ENCODE peak calls at places on chromosomes 5 and 9, in seven cellular contexts. Y is cardiac muscle cell, D is endothelial cell of umbilical vein, X is pancreas, W is body of pancreas, O is astrocyte of the cerebellum, T is HL-60. M is an unnamed sample.
A peak's percentile ranks its signal among the peaks of the same experiment; 100 is the strongest.

GRCh38 chr5:38420691-38421395 is 135.6 kb downstream of the LIFR start:
- DNase-seq in Y (peak; percentile 73), D (peak; percentile 73), X (peak; percentile 38), W (peak; percentile 77), O (peak; percentile 40), T (peak; percentile 13), M (no peak)

GRCh38 chr9:92064711-92065110 is 50.5 kb downstream of the SPTLC1 start:
- DNase-seq in Y (no peak), D (no peak), X (no peak), W (no peak), O (peak; percentile 70), T (no peak), M (no peak)

GRCh38 chr9:129373361-129373760 is 195.3 kb upstream of the IER5L start:
- DNase-seq in Y (no peak), D (no peak), X (no peak), W (no peak), O (no peak), T (no peak), M (no peak)

GRCh38 chr9:112069318-112070169 is 105.6 kb downstream of the SUSD1 start:
- DNase-seq in Y (no peak), D (no peak), X (no peak), W (no peak), O (no peak), T (peak; percentile 61), M (no peak)

GRCh38 chr9:5958273-5958672 is 57.2 kb downstream of the RANBP6 start:
- DNase-seq in Y (no peak), D (no peak), X (no peak), W (no peak), O (no peak), T (no peak), M (no peak)

GRCh38 chr9:12790026-12790425 is 15.2 kb downstream of the LURAP1L start:
- DNase-seq in Y (no peak), D (no peak), X (no peak), W (no peak), O (no peak), T (no peak), M (no peak)

GRCh38 chr5:40486437-40487270 is 193.1 kb upstream of the PTGER4 start:
- DNase-seq in Y (no peak), D (no peak), X (peak; percentile 21), W (no peak), O (no peak), T (peak; percentile 86), M (no peak)

GRCh38 chr5:157471709-157472108 is 11.7 kb downstream of the NIPAL4 start:
- DNase-seq in Y (peak; percentile 24), D (peak; percentile 27), X (no peak), W (no peak), O (no peak), T (no peak), M (no peak)

GRCh38 chr5:177600458-177601018 is 606 bp downstream of the B4GALT7 start:
- DNase-seq in Y (no peak), D (peak; percentile 54), X (no peak), W (peak; percentile 20), O (no peak), T (peak; percentile 67), M (no peak)

GRCh38 chr9:73919712-73920111 is 577.4 kb upstream of the RORB start:
- DNase-seq in Y (no peak), D (no peak), X (no peak), W (no peak), O (no peak), T (no peak), M (no peak)

DNA sequence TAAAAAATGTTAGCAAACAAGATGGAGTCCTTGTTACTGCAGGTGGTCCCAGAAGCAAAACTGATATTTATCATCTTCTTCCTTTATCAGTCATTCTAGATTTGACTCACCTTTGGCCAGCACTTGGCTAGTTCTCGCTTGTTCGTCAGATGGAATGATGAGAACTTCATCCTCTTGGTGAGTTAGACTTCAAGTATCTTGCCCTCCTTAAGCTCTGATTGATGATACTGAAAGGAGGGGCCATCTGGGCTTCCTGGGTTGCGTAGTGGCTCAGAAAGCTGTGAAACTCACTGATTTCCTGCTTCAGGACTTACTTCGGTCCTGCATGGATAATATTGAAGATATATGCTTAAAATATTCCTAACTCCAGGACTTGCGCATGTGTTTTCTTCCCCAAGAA is 1248.2 kb upstream of the CDH9 start:
- DNase-seq in Y (no peak), D (no peak), X (no peak), W (no peak), O (no peak), T (no peak), M (no peak)
- H3K4me3 ChIP-seq in Y (no peak overlapping the region), D (no peak overlapping the region), X (no peak overlapping the region), W (no peak overlapping the region), O (no peak overlapping the region), T (no peak overlapping the region), M (no peak overlapping the region)

GRCh38 chr5:3615829-3616228 is 20.2 kb downstream of the IRX1 start:
- DNase-seq in Y (no peak), D (no peak), X (no peak), W (no peak), O (no peak), T (no peak), M (no peak)
- H3K4me3 ChIP-seq in Y (no peak overlapping the region), D (no peak overlapping the region), X (no peak overlapping the region), W (no peak overlapping the region), O (no peak overlapping the region), T (no peak overlapping the region), M (no peak overlapping the region)

GRCh38 chr5:135033026-135033861 is 784 bp downstream of the PITX1 start:
- DNase-seq in Y (peak; percentile 44), D (peak; percentile 30), X (no peak), W (no peak), O (no peak), T (peak; percentile 46), M (no peak)

GRCh38 chr5:135033866-135034185 is 202 bp downstream of the PITX1 start:
- DNase-seq in Y (peak; percentile 44), D (no peak), X (no peak), W (no peak), O (no peak), T (no peak), M (no peak)

GRCh38 chr5:135031813-135032612 is 2.0 kb downstream of the PITX1 start:
- DNase-seq in Y (no peak), D (no peak), X (no peak), W (no peak), O (no peak), T (no peak), M (no peak)

GRCh38 chr5:135031146-135031812 is 2.7 kb downstream of the PITX1 start:
- DNase-seq in Y (peak; percentile 38), D (no peak), X (no peak), W (no peak), O (no peak), T (no peak), M (no peak)

GRCh38 chr5:135032613-135033025 is 1.4 kb downstream of the PITX1 start:
- DNase-seq in Y (no peak), D (no peak), X (no peak), W (no peak), O (no peak), T (no peak), M (no peak)
- H3K4me3 ChIP-seq in Y (no peak overlapping the region), D (no peak overlapping the region), X (peak overlapping the region; percentile 56), W (no peak overlapping the region), O (no peak overlapping the region), T (peak overlapping the region; percentile 52), M (peak overlapping the region; percentile 79)

DNA sequence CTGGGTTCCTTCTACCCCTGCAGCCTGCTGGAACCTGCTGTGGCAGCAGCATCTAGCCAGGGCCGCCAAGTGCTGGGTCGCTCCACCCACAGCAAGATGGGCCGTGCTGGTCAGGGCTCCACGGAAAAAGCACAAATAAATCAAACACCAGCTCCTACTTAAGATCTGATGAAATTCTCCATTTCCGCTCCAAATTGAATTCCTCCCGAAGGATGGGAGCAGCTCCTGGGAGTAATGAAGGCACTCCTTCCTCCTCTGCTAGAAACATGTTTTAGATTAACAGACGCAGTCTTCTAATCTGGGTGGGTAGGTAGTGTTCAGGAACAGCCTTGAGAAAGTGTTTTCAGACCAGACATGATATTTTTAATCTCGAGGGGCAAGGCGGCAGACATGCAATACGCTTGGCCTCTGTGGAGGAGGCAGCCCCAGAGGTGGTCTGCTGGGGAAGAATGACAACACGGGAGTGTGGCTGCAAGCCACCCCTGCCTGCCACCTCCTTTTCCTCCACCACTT is 194.0 kb downstream of the AOPEP start:
- DNase-seq in Y (no peak), D (no peak), X (no peak), W (no peak), O (no peak), T (no peak), M (no peak)
- H3K4me3 ChIP-seq in Y (no peak overlapping the region), D (no peak overlapping the region), X (no peak overlapping the region), W (no peak overlapping the region), O (no peak overlapping the region), T (no peak overlapping the region), M (peak overlapping the region; percentile 9)

GRCh38 chr5:143206194-143207053 is 197.1 kb downstream of the NR3C1 start:
- DNase-seq in Y (no peak), D (no peak), X (no peak), W (no peak), O (no peak), T (no peak), M (no peak)
- H3K4me3 ChIP-seq in Y (no peak overlapping the region), D (no peak overlapping the region), X (no peak overlapping the region), W (no peak overlapping the region), O (no peak overlapping the region), T (no peak overlapping the region), M (no peak overlapping the region)

DNA sequence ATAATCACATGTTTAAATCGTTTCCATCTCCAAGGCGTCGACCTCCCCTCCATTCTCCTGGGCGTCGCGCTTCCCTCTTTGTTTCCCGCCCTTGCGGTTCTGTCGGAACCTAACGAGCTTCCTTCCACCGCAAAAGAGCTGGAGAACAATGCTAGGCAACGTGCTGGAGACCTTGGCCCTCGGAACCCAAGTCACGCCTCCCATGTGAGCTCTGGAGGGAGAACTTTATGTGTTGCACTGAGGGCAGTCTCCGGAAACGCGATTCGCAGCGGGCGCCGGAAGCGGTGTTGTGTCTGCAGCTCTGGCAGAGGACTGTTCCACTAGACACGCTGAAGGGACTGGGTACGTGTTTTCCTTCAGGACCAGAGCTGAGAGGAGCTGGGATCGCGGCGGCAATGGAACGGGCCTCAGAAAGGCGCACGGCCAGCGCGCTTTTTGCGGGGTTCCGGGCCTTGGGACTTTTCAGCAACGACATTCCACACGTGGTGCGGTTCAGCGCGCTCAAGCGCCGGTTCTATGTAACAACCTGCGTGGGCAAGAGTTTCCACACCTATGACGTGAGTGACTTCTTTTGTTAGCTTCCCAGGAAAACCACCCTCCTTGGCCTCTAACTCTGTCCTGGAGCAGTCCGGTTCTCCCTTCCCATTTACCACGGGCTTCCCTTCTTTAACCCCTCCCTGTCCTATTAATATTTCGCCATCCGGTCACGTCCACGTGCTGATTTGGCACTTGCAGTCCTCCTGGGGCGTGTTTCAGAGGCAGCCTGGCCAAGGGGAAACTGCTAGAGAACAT is at the start of gene WDR36:
- DNase-seq in Y (peak; percentile 92), D (peak; percentile 91), X (peak; percentile 87), W (peak; percentile 87), O (peak; percentile 85), T (peak; percentile 83), M (peak; percentile 47)
- H3K4me3 ChIP-seq in Y (peak within 1 kb of the TSS; percentile 76), D (peak within 1 kb of the TSS; percentile 95), X (peak within 1 kb of the TSS; percentile 91), W (peak within 1 kb of the TSS; percentile 98), O (peak within 1 kb of the TSS; percentile 91), T (peak within 1 kb of the TSS; percentile 70), M (peak within 1 kb of the TSS; percentile 58)

GRCh38 chr5:95080456-95080855 is 204.4 kb downstream of the MCTP1 start:
- DNase-seq in Y (no peak), D (peak; percentile 43), X (no peak), W (no peak), O (no peak), T (no peak), M (no peak)
- H3K4me3 ChIP-seq in Y (no peak overlapping the region), D (peak overlapping the region; percentile 66), X (peak overlapping the region; percentile 18), W (no peak overlapping the region), O (peak overlapping the region; percentile 5), T (peak overlapping the region; percentile 48), M (peak overlapping the region; percentile 12)

GRCh38 chr5:172455087-172455381 is 709 bp upstream of the SH3PXD2B start:
- DNase-seq in Y (no peak), D (peak; percentile 29), X (no peak), W (no peak), O (no peak), T (no peak), M (no peak)
- H3K4me3 ChIP-seq in Y (peak overlapping the region; percentile 30), D (no peak overlapping the region), X (peak overlapping the region; percentile 80), W (no peak overlapping the region), O (peak overlapping the region; percentile 41), T (no peak overlapping the region), M (peak overlapping the region; percentile 81)